ENCODE peak calls at places on chromosomes 16 and 17, in five cellular contexts. T is GDM1, S is upper lobe of left lung, E is AG09309, O is ureter. Q is an unnamed sample.

GRCh38 chr16:85832578-85833539 is 33.4 kb downstream of the COX4I1 start:
- DNase-seq in T (no peak), S (peak), E (no peak), O (no peak), Q (no peak)

GRCh38 chr17:33261911-33262665 is 31.0 kb downstream of the ASIC2 start:
- DNase-seq in T (no peak), S (peak), E (no peak), O (no peak), Q (no peak)

GRCh38 chr17:66567234-66568170 is 265.1 kb downstream of the PRKCA start:
- DNase-seq in T (peak), S (no peak), E (peak), O (peak), Q (peak)

GRCh38 chr17:14579716-14580115 is 278.8 kb downstream of the HS3ST3B1 start:
- DNase-seq in T (no peak), S (no peak), E (no peak), O (no peak), Q (no peak)

GRCh38 chr16:15031596-15031995 is 24.3 kb downstream of the NTAN1 start:
- DNase-seq in T (no peak), S (no peak), E (no peak), O (no peak), Q (no peak)

GRCh38 chr16:68384293-68385255 is 63.7 kb downstream of the SMPD3 start:
- DNase-seq in T (no peak), S (no peak), E (no peak), O (no peak), Q (no peak)

GRCh38 chr17:39064374-39064773 is 87.1 kb downstream of the PLXDC1 start:
- DNase-seq in T (no peak), S (no peak), E (peak), O (no peak), Q (no peak)

GRCh38 chr16:1311738-1312458 is 2.5 kb downstream of the UBE2I start:
- DNase-seq in T (no peak), S (no peak), E (no peak), O (no peak), Q (no peak)

GRCh38 chr17:41369023-41369422 is 590 bp downstream of the KRT33B start:
- DNase-seq in T (no peak), S (no peak), E (no peak), O (no peak), Q (no peak)

GRCh38 chr17:42509916-42510315 is 26.1 kb upstream of the NAGLU start:
- DNase-seq in T (peak), S (no peak), E (no peak), O (no peak), Q (no peak)

GRCh38 chr17:3888343-3889171 is 4.3 kb downstream of the CAMKK1 start:
- DNase-seq in T (peak), S (peak), E (no peak), O (peak), Q (no peak)

GRCh38 chr16:74999208-74999682 is 421 bp downstream of the ZNRF1 start:
- DNase-seq in T (no peak), S (peak), E (no peak), O (no peak), Q (peak)

GRCh38 chr17:30271102-30271501 is 20.6 kb downstream of the BLMH start:
- DNase-seq in T (no peak), S (no peak), E (no peak), O (no peak), Q (no peak)

GRCh38 chr16:23357761-23358290 is 55.7 kb downstream of the SCNN1B start:
- DNase-seq in T (no peak), S (no peak), E (no peak), O (no peak), Q (no peak)

GRCh38 chr16:5730783-5731182 is 633.2 kb upstream of the EEF2KMT start:
- DNase-seq in T (no peak), S (no peak), E (no peak), O (no peak), Q (no peak)

GRCh38 chr16:12907670-12908233 is 6.4 kb downstream of the SHISA9 start:
- DNase-seq in T (no peak), S (no peak), E (no peak), O (no peak), Q (peak)

GRCh38 chr16:71855937-71856662 is 10.3 kb downstream of the ATXN1L start:
- DNase-seq in T (no peak), S (no peak), E (no peak), O (no peak), Q (no peak)

GRCh38 chr16:85372627-85373372 is 240.3 kb upstream of the GSE1 start:
- DNase-seq in T (peak), S (peak), E (peak), O (no peak), Q (no peak)

GRCh38 chr16:9437115-9437514 is 345.7 kb downstream of the HAPSTR1 start:
- DNase-seq in T (no peak), S (no peak), E (no peak), O (no peak), Q (no peak)

GRCh38 chr16:77896357-77896972 is 108.1 kb downstream of the VAT1L start:
- DNase-seq in T (no peak), S (no peak), E (no peak), O (no peak), Q (no peak)

GRCh38 chr16:52555572-52555971 is 8.6 kb upstream of the TOX3 start:
- DNase-seq in T (no peak), S (no peak), E (no peak), O (no peak), Q (no peak)

GRCh38 chr17:58991718-58992331 is 114.9 kb downstream of the TRIM37 start:
- DNase-seq in T (no peak), S (no peak), E (no peak), O (no peak), Q (no peak)

GRCh38 chr16:9119795-9120194 is 28.4 kb downstream of the HAPSTR1 start:
- DNase-seq in T (no peak), S (no peak), E (peak), O (no peak), Q (peak)

GRCh38 chr16:54285414-54286066 is 1.0 kb downstream of the IRX3 start:
- DNase-seq in T (no peak), S (peak), E (no peak), O (no peak), Q (no peak)

GRCh38 chr17:28725166-28725659 is 820 bp downstream of the TLCD1 start:
- DNase-seq in T (no peak), S (no peak), E (no peak), O (no peak), Q (no peak)

GRCh38 chr16:55406651-55407050 is 72.3 kb upstream of the MMP2 start:
- DNase-seq in T (no peak), S (no peak), E (no peak), O (no peak), Q (no peak)

GRCh38 chr17:59533694-59534093 is 31.7 kb upstream of the DHX40 start:
- DNase-seq in T (peak), S (no peak), E (no peak), O (no peak), Q (peak)

GRCh38 chr17:81515530-81516041 is 3.0 kb upstream of the ACTG1 start:
- DNase-seq in T (no peak), S (peak), E (no peak), O (no peak), Q (no peak)

GRCh38 chr16:88064011-88064888 is 113.0 kb downstream of the BANP start:
- DNase-seq in T (no peak), S (no peak), E (no peak), O (no peak), Q (no peak)

GRCh38 chr16:1159973-1160772 is 7.3 kb downstream of the CACNA1H start:
- DNase-seq in T (no peak), S (peak), E (no peak), O (peak), Q (peak)

GRCh38 chr16:10226672-10227306 is 44.6 kb upstream of the GRIN2A start:
- DNase-seq in T (no peak), S (no peak), E (no peak), O (no peak), Q (no peak)